ENCODE peak calls at places on chromosomes 11 and 22, in seven cellular contexts. K is MM.1S, V is SK-N-SH, A is OCI-LY7, S is neural progenitor cell, Q is PC-3, J is HCT116. G is an unnamed sample.

GRCh38 chr22:26522592-26522991 is 10.3 kb upstream of the TFIP11 start:
- DNase-seq in S (no peak), J (no peak), K (no peak), Q (no peak), V (no peak), A (no peak), G (no peak)

GRCh38 chr11:12901874-12902481 is 107.1 kb upstream of the RASSF10 start:
- DNase-seq in Q (peak; percentile 87), A (no peak), J (no peak), K (no peak), S (no peak), V (no peak), G (no peak)

GRCh38 chr11:69094111-69094914 is 45.6 kb downstream of the TPCN2 start:
- DNase-seq in V (peak; percentile 77), A (no peak), K (no peak), J (no peak), Q (no peak), S (peak; percentile 44), G (no peak)

GRCh38 chr11:126438272-126438671 is 82.8 kb downstream of the ST3GAL4 start:
- DNase-seq in V (no peak), Q (no peak), K (no peak), J (no peak), S (no peak), A (no peak), G (no peak)

GRCh38 chr11:95363710-95364109 is 132.7 kb upstream of the SESN3 start:
- DNase-seq in S (peak; percentile 87), V (no peak), A (no peak), K (no peak), Q (no peak), J (no peak), G (no peak)

GRCh38 chr22:41847300-41847699 is 14.4 kb downstream of the SREBF2 start:
- DNase-seq in K (no peak), A (no peak), Q (no peak), S (no peak), J (no peak), V (no peak), G (no peak)

GRCh38 chr11:86949995-86950993 is 4.9 kb downstream of the FZD4 start:
- DNase-seq in K (no peak), A (no peak), Q (peak; percentile 24), J (no peak), S (no peak), V (no peak), G (no peak)

GRCh38 chr11:130162733-130163132 is 3.2 kb downstream of the ST14 start:
- DNase-seq in V (no peak), J (no peak), S (no peak), K (peak; percentile 82), A (peak; percentile 58), Q (no peak), G (peak; percentile 77)

GRCh38 chr22:36727110-36727509 is 23.6 kb upstream of the CACNG2 start:
- DNase-seq in A (no peak), K (no peak), V (no peak), Q (no peak), J (no peak), S (no peak), G (no peak)

GRCh38 chr11:69972351-69972802 is 105.7 kb upstream of the ANO1 start:
- DNase-seq in J (no peak), K (peak; percentile 78), S (no peak), V (no peak), A (peak; percentile 53), Q (no peak), G (peak; percentile 58)

GRCh38 chr11:72350752-72351151 is 83.6 kb downstream of the CLPB start:
- DNase-seq in A (no peak), V (no peak), J (no peak), K (no peak), S (no peak), Q (no peak), G (no peak)

GRCh38 chr11:78583889-78584288 is 9.2 kb upstream of the NARS2 start:
- DNase-seq in V (no peak), K (no peak), Q (no peak), S (no peak), A (peak; percentile 14), J (no peak), G (no peak)

GRCh38 chr11:72776844-72777754 is 16.7 kb downstream of the STARD10 start:
- DNase-seq in S (no peak), V (no peak), K (no peak), J (no peak), Q (no peak), A (no peak), G (peak; percentile 65)

GRCh38 chr11:83549984-83550667 is 264.0 kb upstream of the CCDC90B start:
- DNase-seq in K (no peak), S (no peak), V (peak; percentile 16), Q (no peak), J (no peak), A (no peak), G (no peak)

GRCh38 chr11:57936050-57936418 is 87.6 kb upstream of the OR9Q1 start:
- DNase-seq in S (no peak), J (no peak), A (no peak), K (no peak), V (no peak), Q (peak; percentile 71), G (no peak)

GRCh38 chr22:30160926-30161546 is 80.8 kb downstream of the HORMAD2 start:
- DNase-seq in K (no peak), V (no peak), Q (no peak), J (no peak), A (no peak), S (no peak), G (no peak)

GRCh38 chr11:121476379-121477032 is 23.7 kb upstream of the SORL1-AS1 start:
- DNase-seq in K (no peak), V (no peak), A (no peak), Q (peak; percentile 96), J (no peak), S (no peak), G (peak; percentile 48)

GRCh38 chr11:121473064-121473777 is 20.5 kb upstream of the SORL1-AS1 start:
- DNase-seq in K (no peak), J (no peak), V (no peak), S (no peak), A (no peak), Q (no peak), G (no peak)

GRCh38 chr11:121469910-121470309 is 17.1 kb upstream of the SORL1-AS1 start:
- DNase-seq in A (no peak), K (no peak), V (no peak), S (no peak), J (no peak), Q (no peak), G (no peak)

GRCh38 chr11:121471167-121471566 is 18.4 kb upstream of the SORL1-AS1 start:
- DNase-seq in A (no peak), J (no peak), K (no peak), S (no peak), V (no peak), Q (no peak), G (no peak)

DNA sequence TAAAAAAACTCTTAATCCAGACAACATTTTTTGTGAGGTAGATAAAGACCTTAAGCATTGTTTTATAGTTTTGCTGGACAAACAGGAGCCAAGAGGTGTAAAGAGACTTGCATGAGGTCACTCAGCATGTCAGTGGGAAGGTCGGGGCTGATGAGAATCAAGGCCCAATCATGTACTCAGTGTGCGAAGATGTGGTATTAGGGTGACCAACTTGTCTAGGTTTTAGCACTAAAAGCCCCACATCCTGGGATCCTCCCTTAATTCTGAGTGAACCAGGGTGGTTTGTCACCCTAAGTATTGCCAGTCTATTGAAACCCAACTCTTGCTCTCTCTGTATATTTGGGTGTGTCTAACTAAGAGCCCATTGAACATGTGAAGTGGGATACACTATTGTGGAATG is 19.5 kb upstream of the SORL1-AS1 start:
- DNase-seq in K (no peak), V (no peak), Q (no peak), S (no peak), A (no peak), J (no peak), G (no peak)
- TF ChIP-seq EZH2phosphoT487 in K (no peak), V (no peak), Q (no peak), S (no peak), A (no peak), J (no peak), G (no peak)

GRCh38 chr22:45868586-45869443 is 108.1 kb downstream of the WNT7B start:
- DNase-seq in K (no peak), V (no peak), Q (no peak), S (no peak), J (no peak), A (no peak), G (no peak)

GRCh38 chr22:45867906-45868555 is 108.9 kb downstream of the WNT7B start:
- DNase-seq in V (no peak), K (no peak), A (no peak), Q (no peak), J (no peak), S (no peak), G (no peak)

GRCh38 chr22:45865561-45866397 is 111.2 kb downstream of the WNT7B start:
- DNase-seq in V (no peak), J (no peak), K (no peak), S (no peak), A (no peak), Q (no peak), G (no peak)

GRCh38 chr22:45866398-45867117 is 110.4 kb downstream of the WNT7B start:
- DNase-seq in A (no peak), J (no peak), Q (no peak), V (peak; percentile 56), S (peak; percentile 59), K (no peak), G (no peak)

GRCh38 chr22:45867118-45867905 is 109.7 kb downstream of the WNT7B start:
- DNase-seq in J (no peak), V (peak; percentile 87), Q (no peak), A (no peak), S (peak; percentile 83), K (no peak), G (peak; percentile 62)
- TF ChIP-seq CTCF in J (no peak), V (no peak), Q (no peak), A (no peak), S (peak; percentile 46), K (no peak), G (peak; percentile 23)

DNA sequence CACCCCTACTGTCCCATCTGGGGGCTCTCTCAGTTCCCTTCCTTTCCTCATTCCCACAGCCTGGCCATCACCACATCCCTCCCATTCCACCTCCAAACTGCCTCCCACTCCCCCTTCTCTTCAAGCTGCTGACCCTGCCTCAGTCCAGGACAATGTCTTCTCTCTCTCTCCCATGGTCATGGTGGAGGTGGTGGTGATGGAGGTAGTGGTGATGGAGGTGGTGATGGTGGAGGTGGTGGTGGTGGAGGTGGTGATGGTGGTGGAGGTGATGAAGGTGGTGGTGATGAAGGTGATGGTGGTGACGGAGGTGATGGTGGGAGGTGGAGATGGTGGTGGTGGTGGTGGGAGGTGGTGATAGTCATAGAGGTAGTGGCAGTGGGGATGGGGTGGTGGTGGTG is 87.0 kb downstream of the MPPED1 start:
- DNase-seq in K (no peak), J (no peak), A (no peak), S (no peak), V (no peak), Q (no peak), G (no peak)
- H3K9me3 ChIP-seq in K (no peaks in the 10 kb centered on the region), J (no peaks in the 10 kb centered on the region), A (no peaks in the 10 kb centered on the region), S (no peaks in the 10 kb centered on the region), V (no peaks in the 10 kb centered on the region), Q (no peaks in the 10 kb centered on the region), G (no peaks in the 10 kb centered on the region)

DNA sequence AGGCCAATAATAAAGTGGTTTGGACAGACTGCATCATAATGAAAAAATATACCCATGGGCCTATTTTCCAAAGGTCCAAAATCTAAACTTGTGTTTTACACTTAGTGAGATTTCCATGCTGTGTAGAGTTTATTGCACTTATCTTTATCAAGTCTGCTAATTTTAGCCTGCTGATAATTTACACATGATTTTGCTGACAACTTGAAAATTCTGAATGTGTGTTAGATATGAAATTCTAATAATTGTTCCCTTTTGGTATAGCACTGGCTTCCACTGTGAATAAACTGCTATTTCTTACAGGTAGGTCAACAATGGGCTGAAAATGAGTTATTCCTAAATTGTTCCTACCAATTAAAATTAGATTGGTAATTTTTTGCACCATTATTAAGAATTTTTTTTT is 589.1 kb upstream of the ANO3 start:
- DNase-seq in S (no peak), Q (no peak), J (no peak), V (no peak), A (no peak), K (no peak), G (no peak)
- TF ChIP-seq EZH2phosphoT487 in S (no peak), Q (no peak), J (no peak), V (no peak), A (no peak), K (no peak), G (no peak)

G was measured in hepatocyte.